ENCODE peak calls at places on chromosome 19, in five cellular contexts. One of them, this sample, is unnamed.

GRCh38 chr19:30742981-30743380 is 370.8 kb downstream of the ZNF536 start:
- DNase-seq in skeletal muscle cell: no peak
- DNase-seq in neuronal stem cell: no peak
- DNase-seq in stimulated activated CD8-positive, alpha-beta memory T cell treated with anti-CD3 and anti-CD28 coated beads, Interleukin-15, amount 100 ng/mL, for 24 hours: no peak
- DNase-seq in sigmoid colon: no peak
- DNase-seq in this sample: no peak

GRCh38 chr19:35704218-35704617 is at the start of gene ZBTB32:
- DNase-seq in skeletal muscle cell: no peak
- DNase-seq in neuronal stem cell: peak
- DNase-seq in stimulated activated CD8-positive, alpha-beta memory T cell treated with anti-CD3 and anti-CD28 coated beads, Interleukin-15, amount 100 ng/mL, for 24 hours: no peak
- DNase-seq in sigmoid colon: no peak
- DNase-seq in this sample: peak

GRCh38 chr19:45476349-45476717 is 8.5 kb downstream of the FOSB start:
- DNase-seq in skeletal muscle cell: no peak
- DNase-seq in neuronal stem cell: no peak
- DNase-seq in stimulated activated CD8-positive, alpha-beta memory T cell treated with anti-CD3 and anti-CD28 coated beads, Interleukin-15, amount 100 ng/mL, for 24 hours: no peak
- DNase-seq in sigmoid colon: no peak
- DNase-seq in this sample: no peak

GRCh38 chr19:45340232-45340898 is at the start of gene KLC3:
- DNase-seq in skeletal muscle cell: no peak
- DNase-seq in neuronal stem cell: no peak
- DNase-seq in stimulated activated CD8-positive, alpha-beta memory T cell treated with anti-CD3 and anti-CD28 coated beads, Interleukin-15, amount 100 ng/mL, for 24 hours: peak
- DNase-seq in sigmoid colon: no peak
- DNase-seq in this sample: peak

GRCh38 chr19:17036640-17037039 is 10.0 kb upstream of the CPAMD8 start:
- DNase-seq in skeletal muscle cell: no peak
- DNase-seq in neuronal stem cell: no peak
- DNase-seq in stimulated activated CD8-positive, alpha-beta memory T cell treated with anti-CD3 and anti-CD28 coated beads, Interleukin-15, amount 100 ng/mL, for 24 hours: no peak
- DNase-seq in sigmoid colon: no peak
- DNase-seq in this sample: no peak

GRCh38 chr19:40959338-40959737 is 31.7 kb upstream of the CYP2B6 start:
- DNase-seq in skeletal muscle cell: no peak
- DNase-seq in neuronal stem cell: no peak
- DNase-seq in stimulated activated CD8-positive, alpha-beta memory T cell treated with anti-CD3 and anti-CD28 coated beads, Interleukin-15, amount 100 ng/mL, for 24 hours: no peak
- DNase-seq in sigmoid colon: no peak
- DNase-seq in this sample: no peak

GRCh38 chr19:731000-731399 is 19.9 kb upstream of the MISP start:
- DNase-seq in skeletal muscle cell: no peak
- DNase-seq in neuronal stem cell: no peak
- DNase-seq in stimulated activated CD8-positive, alpha-beta memory T cell treated with anti-CD3 and anti-CD28 coated beads, Interleukin-15, amount 100 ng/mL, for 24 hours: no peak
- DNase-seq in sigmoid colon: no peak
- DNase-seq in this sample: no peak

GRCh38 chr19:30070970-30071632 is 129.1 kb downstream of the URI1 start:
- DNase-seq in skeletal muscle cell: no peak
- DNase-seq in neuronal stem cell: no peak
- DNase-seq in stimulated activated CD8-positive, alpha-beta memory T cell treated with anti-CD3 and anti-CD28 coated beads, Interleukin-15, amount 100 ng/mL, for 24 hours: no peak
- DNase-seq in sigmoid colon: peak
- DNase-seq in this sample: no peak

GRCh38 chr19:12802267-12803106 is 618 bp downstream of the THSD8 start:
- DNase-seq in skeletal muscle cell: no peak
- DNase-seq in neuronal stem cell: no peak
- DNase-seq in stimulated activated CD8-positive, alpha-beta memory T cell treated with anti-CD3 and anti-CD28 coated beads, Interleukin-15, amount 100 ng/mL, for 24 hours: no peak
- DNase-seq in sigmoid colon: no peak
- DNase-seq in this sample: no peak

This sample was measured in endothelial cell.